ENCODE peak calls at places on chromosome 16, in eight cellular contexts. One of them, this sample, is unnamed.

GRCh38 chr16:86319871-86320270 is 190.5 kb upstream of the FOXF1 start:
- DNase-seq in ovary: no peak
- DNase-seq in tibial nerve: no peak
- DNase-seq in sigmoid colon: peak
- DNase-seq in upper lobe of left lung: no peak
- DNase-seq in A549: no peak
- DNase-seq in GM12878: no peak
- DNase-seq in stomach: no peak
- DNase-seq in this sample: no peak

GRCh38 chr16:1261131-1261917 is 5.5 kb downstream of the TPSD1 start:
- DNase-seq in upper lobe of left lung: peak
- DNase-seq in stomach: no peak
- DNase-seq in A549: no peak
- DNase-seq in sigmoid colon: no peak
- DNase-seq in ovary: no peak
- DNase-seq in GM12878: no peak
- DNase-seq in tibial nerve: no peak
- DNase-seq in this sample: no peak

GRCh38 chr16:66478733-66479511 is 51.8 kb downstream of the BEAN1 start:
- DNase-seq in sigmoid colon: peak
- DNase-seq in A549: peak
- DNase-seq in stomach: peak
- DNase-seq in upper lobe of left lung: peak
- DNase-seq in ovary: peak
- DNase-seq in tibial nerve: peak
- DNase-seq in GM12878: peak
- DNase-seq in this sample: peak

GRCh38 chr16:87603684-87604571 is 1.6 kb downstream of the JPH3 start:
- DNase-seq in A549: no peak
- DNase-seq in sigmoid colon: no peak
- DNase-seq in GM12878: no peak
- DNase-seq in ovary: no peak
- DNase-seq in tibial nerve: no peak
- DNase-seq in upper lobe of left lung: no peak
- DNase-seq in stomach: no peak
- DNase-seq in this sample: no peak

GRCh38 chr16:83933885-83934683 is 19.0 kb upstream of the OSGIN1 start:
- DNase-seq in sigmoid colon: no peak
- DNase-seq in A549: no peak
- DNase-seq in GM12878: no peak
- DNase-seq in upper lobe of left lung: peak
- DNase-seq in tibial nerve: no peak
- DNase-seq in ovary: no peak
- DNase-seq in stomach: no peak
- DNase-seq in this sample: no peak

GRCh38 chr16:84397090-84397489 is 28.8 kb downstream of the ATP2C2 start:
- DNase-seq in ovary: no peak
- DNase-seq in upper lobe of left lung: no peak
- DNase-seq in tibial nerve: no peak
- DNase-seq in GM12878: no peak
- DNase-seq in sigmoid colon: no peak
- DNase-seq in stomach: no peak
- DNase-seq in A549: peak
- DNase-seq in this sample: no peak

GRCh38 chr16:58331024-58331707 is 36.3 kb upstream of the PRSS54 start:
- DNase-seq in GM12878: no peak
- DNase-seq in tibial nerve: no peak
- DNase-seq in stomach: no peak
- DNase-seq in sigmoid colon: no peak
- DNase-seq in A549: no peak
- DNase-seq in upper lobe of left lung: no peak
- DNase-seq in ovary: no peak
- DNase-seq in this sample: no peak

GRCh38 chr16:84823484-84823883 is 3.7 kb downstream of the CRISPLD2 start:
- DNase-seq in sigmoid colon: peak
- DNase-seq in upper lobe of left lung: no peak
- DNase-seq in ovary: no peak
- DNase-seq in A549: no peak
- DNase-seq in stomach: no peak
- DNase-seq in tibial nerve: no peak
- DNase-seq in GM12878: no peak
- DNase-seq in this sample: no peak

GRCh38 chr16:31486036-31486435 is 3.1 kb downstream of the SLC5A2 start:
- DNase-seq in upper lobe of left lung: no peak
- DNase-seq in ovary: no peak
- DNase-seq in A549: no peak
- DNase-seq in GM12878: no peak
- DNase-seq in sigmoid colon: no peak
- DNase-seq in tibial nerve: no peak
- DNase-seq in stomach: no peak
- DNase-seq in this sample: no peak

GRCh38 chr16:11410382-11411058 is 65.3 kb downstream of the RMI2 start:
- DNase-seq in tibial nerve: peak
- DNase-seq in stomach: no peak
- DNase-seq in A549: no peak
- DNase-seq in upper lobe of left lung: no peak
- DNase-seq in GM12878: no peak
- DNase-seq in sigmoid colon: no peak
- DNase-seq in ovary: no peak
- DNase-seq in this sample: no peak

GRCh38 chr16:23826528-23827244 is 9.1 kb upstream of the PRKCB start:
- DNase-seq in sigmoid colon: no peak
- DNase-seq in ovary: no peak
- DNase-seq in stomach: no peak
- DNase-seq in upper lobe of left lung: no peak
- DNase-seq in GM12878: peak
- DNase-seq in tibial nerve: no peak
- DNase-seq in A549: peak
- DNase-seq in this sample: no peak

GRCh38 chr16:55475919-55476318 is 3.1 kb upstream of the MMP2 start:
- DNase-seq in stomach: no peak
- DNase-seq in tibial nerve: peak
- DNase-seq in A549: no peak
- DNase-seq in upper lobe of left lung: no peak
- DNase-seq in ovary: no peak
- DNase-seq in sigmoid colon: no peak
- DNase-seq in GM12878: no peak
- DNase-seq in this sample: no peak

GRCh38 chr16:19001788-19002187 is 18.1 kb downstream of the TMC7 start:
- DNase-seq in ovary: no peak
- DNase-seq in tibial nerve: no peak
- DNase-seq in GM12878: no peak
- DNase-seq in upper lobe of left lung: no peak
- DNase-seq in A549: peak
- DNase-seq in sigmoid colon: no peak
- DNase-seq in stomach: no peak
- DNase-seq in this sample: no peak

GRCh38 chr16:72711823-72712222 is 336.1 kb downstream of the ZFHX3 start:
- DNase-seq in stomach: no peak
- DNase-seq in tibial nerve: no peak
- DNase-seq in GM12878: no peak
- DNase-seq in sigmoid colon: no peak
- DNase-seq in upper lobe of left lung: no peak
- DNase-seq in ovary: no peak
- DNase-seq in A549: no peak
- DNase-seq in this sample: no peak

GRCh38 chr16:84925092-84925772 is 86.1 kb downstream of the ZDHHC7 start:
- DNase-seq in ovary: peak
- DNase-seq in GM12878: no peak
- DNase-seq in sigmoid colon: peak
- DNase-seq in A549: peak
- DNase-seq in stomach: peak
- DNase-seq in tibial nerve: peak
- DNase-seq in upper lobe of left lung: no peak
- DNase-seq in this sample: no peak

GRCh38 chr16:22317001-22317530 is 19.9 kb downstream of the POLR3E start:
- DNase-seq in upper lobe of left lung: peak
- DNase-seq in tibial nerve: no peak
- DNase-seq in sigmoid colon: no peak
- DNase-seq in GM12878: no peak
- DNase-seq in A549: no peak
- DNase-seq in ovary: no peak
- DNase-seq in stomach: no peak
- DNase-seq in this sample: no peak

GRCh38 chr16:1430759-1431496 is at the start of gene PERCC1:
- DNase-seq in tibial nerve: no peak
- DNase-seq in sigmoid colon: no peak
- DNase-seq in GM12878: no peak
- DNase-seq in upper lobe of left lung: peak
- DNase-seq in ovary: no peak
- DNase-seq in stomach: peak
- DNase-seq in A549: no peak
- DNase-seq in this sample: no peak

GRCh38 chr16:88349153-88349902 is 33.4 kb upstream of the ZNF469 start:
- DNase-seq in tibial nerve: no peak
- DNase-seq in A549: no peak
- DNase-seq in ovary: no peak
- DNase-seq in stomach: no peak
- DNase-seq in upper lobe of left lung: no peak
- DNase-seq in GM12878: no peak
- DNase-seq in sigmoid colon: peak
- DNase-seq in this sample: no peak

GRCh38 chr16:10608687-10609409 is 28.4 kb upstream of the EMP2 start:
- DNase-seq in A549: no peak
- DNase-seq in tibial nerve: no peak
- DNase-seq in upper lobe of left lung: no peak
- DNase-seq in sigmoid colon: no peak
- DNase-seq in stomach: no peak
- DNase-seq in GM12878: no peak
- DNase-seq in ovary: no peak
- DNase-seq in this sample: no peak

GRCh38 chr16:27428035-27428785 is 26.2 kb downstream of the IL21R start:
- DNase-seq in upper lobe of left lung: no peak
- DNase-seq in tibial nerve: no peak
- DNase-seq in A549: no peak
- DNase-seq in stomach: no peak
- DNase-seq in sigmoid colon: peak
- DNase-seq in ovary: peak
- DNase-seq in GM12878: no peak
- DNase-seq in this sample: peak

GRCh38 chr16:17389392-17389791 is 81.4 kb downstream of the XYLT1 start:
- DNase-seq in stomach: no peak
- DNase-seq in GM12878: no peak
- DNase-seq in ovary: no peak
- DNase-seq in tibial nerve: no peak
- DNase-seq in sigmoid colon: no peak
- DNase-seq in upper lobe of left lung: no peak
- DNase-seq in A549: no peak
- DNase-seq in this sample: no peak

GRCh38 chr16:85553436-85554113 is 59.5 kb upstream of the GSE1 start:
- DNase-seq in ovary: peak
- DNase-seq in A549: peak
- DNase-seq in stomach: peak
- DNase-seq in GM12878: no peak
- DNase-seq in tibial nerve: no peak
- DNase-seq in sigmoid colon: no peak
- DNase-seq in upper lobe of left lung: peak
- DNase-seq in this sample: no peak

GRCh38 chr16:18983565-18984424 is at the start of gene TMC7:
- DNase-seq in A549: peak
- DNase-seq in tibial nerve: peak
- DNase-seq in sigmoid colon: peak
- DNase-seq in upper lobe of left lung: peak
- DNase-seq in stomach: peak
- DNase-seq in ovary: peak
- DNase-seq in GM12878: no peak
- DNase-seq in this sample: peak

GRCh38 chr16:48321307-48322036 is 63.7 kb downstream of the SIAH1 start:
- DNase-seq in ovary: no peak
- DNase-seq in stomach: no peak
- DNase-seq in upper lobe of left lung: no peak
- DNase-seq in tibial nerve: no peak
- DNase-seq in A549: no peak
- DNase-seq in GM12878: no peak
- DNase-seq in sigmoid colon: no peak
- DNase-seq in this sample: no peak
- TF ChIP-seq EP300 in ovary: no peak
- TF ChIP-seq EP300 in stomach: no peak
- TF ChIP-seq EP300 in upper lobe of left lung: no peak
- TF ChIP-seq EP300 in tibial nerve: no peak
- TF ChIP-seq EP300 in A549: no peak
- TF ChIP-seq EP300 in GM12878: no peak
- TF ChIP-seq EP300 in sigmoid colon: no peak
- TF ChIP-seq EP300 in this sample: no peak

GRCh38 chr16:53878216-53878615 is 174.3 kb downstream of the FTO start:
- DNase-seq in tibial nerve: no peak
- DNase-seq in upper lobe of left lung: no peak
- DNase-seq in ovary: no peak
- DNase-seq in sigmoid colon: no peak
- DNase-seq in GM12878: no peak
- DNase-seq in stomach: no peak
- DNase-seq in A549: no peak
- DNase-seq in this sample: no peak

GRCh38 chr16:53882310-53882709 is 178.4 kb downstream of the FTO start:
- DNase-seq in upper lobe of left lung: no peak
- DNase-seq in tibial nerve: no peak
- DNase-seq in GM12878: no peak
- DNase-seq in A549: peak
- DNase-seq in ovary: no peak
- DNase-seq in stomach: no peak
- DNase-seq in sigmoid colon: no peak
- DNase-seq in this sample: no peak

GRCh38 chr16:53876811-53877210 is 172.9 kb downstream of the FTO start:
- DNase-seq in stomach: no peak
- DNase-seq in sigmoid colon: no peak
- DNase-seq in ovary: no peak
- DNase-seq in tibial nerve: no peak
- DNase-seq in A549: no peak
- DNase-seq in upper lobe of left lung: no peak
- DNase-seq in GM12878: no peak
- DNase-seq in this sample: no peak

GRCh38 chr16:53884748-53885147 is 180.8 kb downstream of the FTO start:
- DNase-seq in A549: no peak
- DNase-seq in ovary: no peak
- DNase-seq in upper lobe of left lung: no peak
- DNase-seq in GM12878: no peak
- DNase-seq in stomach: no peak
- DNase-seq in tibial nerve: no peak
- DNase-seq in sigmoid colon: no peak
- DNase-seq in this sample: no peak

GRCh38 chr16:53881371-53881770 is 177.4 kb downstream of the FTO start:
- DNase-seq in A549: peak
- DNase-seq in tibial nerve: no peak
- DNase-seq in sigmoid colon: no peak
- DNase-seq in upper lobe of left lung: no peak
- DNase-seq in GM12878: no peak
- DNase-seq in ovary: no peak
- DNase-seq in stomach: no peak
- DNase-seq in this sample: no peak
- TF ChIP-seq EP300 in A549: peak
- TF ChIP-seq EP300 in tibial nerve: no peak
- TF ChIP-seq EP300 in sigmoid colon: no peak
- TF ChIP-seq EP300 in upper lobe of left lung: no peak
- TF ChIP-seq EP300 in GM12878: no peak
- TF ChIP-seq EP300 in ovary: no peak
- TF ChIP-seq EP300 in stomach: no peak
- TF ChIP-seq EP300 in this sample: no peak

GRCh38 chr16:3194792-3195191 is 6.8 kb downstream of the OR1F1 start:
- DNase-seq in GM12878: no peak
- DNase-seq in ovary: no peak
- DNase-seq in upper lobe of left lung: no peak
- DNase-seq in sigmoid colon: no peak
- DNase-seq in stomach: no peak
- DNase-seq in tibial nerve: no peak
- DNase-seq in A549: no peak
- DNase-seq in this sample: no peak
- TF ChIP-seq EP300 in GM12878: no peak
- TF ChIP-seq EP300 in ovary: no peak
- TF ChIP-seq EP300 in upper lobe of left lung: no peak
- TF ChIP-seq EP300 in sigmoid colon: no peak
- TF ChIP-seq EP300 in stomach: no peak
- TF ChIP-seq EP300 in tibial nerve: no peak
- TF ChIP-seq EP300 in A549: no peak
- TF ChIP-seq EP300 in this sample: no peak

GRCh38 chr16:56998861-56999260 is 9.5 kb downstream of the NLRC5 start:
- DNase-seq in A549: no peak
- DNase-seq in GM12878: no peak
- DNase-seq in sigmoid colon: peak
- DNase-seq in upper lobe of left lung: no peak
- DNase-seq in stomach: no peak
- DNase-seq in tibial nerve: no peak
- DNase-seq in ovary: no peak
- DNase-seq in this sample: peak
- TF ChIP-seq EP300 in A549: no peak
- TF ChIP-seq EP300 in GM12878: no peak
- TF ChIP-seq EP300 in sigmoid colon: no peak
- TF ChIP-seq EP300 in upper lobe of left lung: no peak
- TF ChIP-seq EP300 in stomach: no peak
- TF ChIP-seq EP300 in tibial nerve: no peak
- TF ChIP-seq EP300 in ovary: no peak
- TF ChIP-seq EP300 in this sample: no peak